ENCODE peak calls at places on chromosomes 5 and 9, in four cellular contexts. I, H, B and Z are unnamed samples.

GRCh38 chr5:148011407-148012124 is 52.2 kb upstream of the SPINK5 start:
- DNase-seq in I (no peak), B (no peak), H (peak; percentile 7), Z (no peak)

GRCh38 chr9:137241490-137242328 is 622 bp downstream of the TUBB4B start:
- DNase-seq in B (peak; percentile 88), I (peak; percentile 63), H (no peak), Z (peak; percentile 83)

GRCh38 chr5:133819977-133820471 is 148.4 kb downstream of the C5orf15 start:
- DNase-seq in B (no peak), H (no peak), I (no peak), Z (no peak)

GRCh38 chr5:108801776-108802175 is 54.1 kb downstream of the FER start:
- DNase-seq in I (no peak), B (no peak), H (peak; percentile 72), Z (no peak)

GRCh38 chr9:111983484-111983908 is 86.9 kb downstream of the UGCG start:
- DNase-seq in I (peak; percentile 70), B (no peak), H (no peak), Z (peak; percentile 40)

GRCh38 chr5:103120607-103121200 is 603 bp downstream of the PPIP5K2 start:
- DNase-seq in B (no peak), I (no peak), H (no peak), Z (no peak)

GRCh38 chr5:97629281-97629680 is 446.2 kb upstream of the RIOK2 start:
- DNase-seq in H (peak; percentile 39), B (no peak), I (no peak), Z (no peak)

GRCh38 chr5:56479701-56480304 is 246.7 kb upstream of the ANKRD55 start:
- DNase-seq in I (no peak), H (no peak), B (no peak), Z (peak; percentile 57)

GRCh38 chr5:66991746-66992145 is 204.9 kb downstream of the CD180 start:
- DNase-seq in H (no peak), I (no peak), B (no peak), Z (no peak)

GRCh38 chr5:82564963-82565362 is 286.8 kb upstream of the RPS23 start:
- DNase-seq in I (no peak), H (no peak), B (no peak), Z (no peak)

GRCh38 chr5:138138949-138139775 is at the start of gene NME5:
- DNase-seq in H (no peak), B (peak; percentile 81), I (no peak), Z (peak; percentile 82)

GRCh38 chr9:109600142-109600541 is 102.0 kb upstream of the PTPN3 start:
- DNase-seq in B (no peak), I (no peak), H (peak; percentile 10), Z (no peak)

GRCh38 chr5:159100928-159101646 is 1.4 kb upstream of the EBF1 start:
- DNase-seq in H (no peak), I (no peak), B (no peak), Z (no peak)

GRCh38 chr5:32230356-32231099 is 56.4 kb upstream of the GOLPH3 start:
- DNase-seq in H (no peak), B (no peak), I (peak; percentile 46), Z (no peak)

GRCh38 chr5:98936948-98937715 is 8.3 kb upstream of the CHD1 start:
- DNase-seq in B (no peak), I (no peak), H (no peak), Z (no peak)

GRCh38 chr9:89801723-89802680 is 197.2 kb downstream of the GADD45G start:
- DNase-seq in H (no peak), B (no peak), I (peak; percentile 2), Z (no peak)

GRCh38 chr5:82365026-82365425 is 86.9 kb upstream of the RPS23 start:
- DNase-seq in B (no peak), H (no peak), I (no peak), Z (no peak)

GRCh38 chr9:127589955-127590370 is 22.1 kb upstream of the STXBP1 start:
- DNase-seq in B (no peak), I (no peak), H (no peak), Z (peak; percentile 64)

GRCh38 chr9:10961883-10962282 is 349.1 kb upstream of the PTPRD start:
- DNase-seq in I (no peak), H (no peak), B (no peak), Z (no peak)

GRCh38 chr5:58849995-58850667 is 267.3 kb downstream of the RAB3C start:
- DNase-seq in B (peak; percentile 58), H (no peak), I (no peak), Z (peak; percentile 20)

GRCh38 chr5:162248107-162248713 is 180.6 kb downstream of the GABRG2 start:
- DNase-seq in H (no peak), B (no peak), I (no peak), Z (peak; percentile 7)

GRCh38 chr5:135220394-135221186 is 178.4 kb downstream of the MACROH2A1 start:
- DNase-seq in H (no peak), B (peak; percentile 16), I (no peak), Z (no peak)

GRCh38 chr5:10760033-10760975 is 730 bp downstream of the DAP start:
- DNase-seq in I (no peak), H (no peak), B (no peak), Z (peak; percentile 34)

GRCh38 chr5:65874241-65874640 is 52.1 kb upstream of the ERBIN start:
- DNase-seq in I (no peak), H (no peak), B (no peak), Z (no peak)

GRCh38 chr9:76365028-76365427 is 29.2 kb downstream of the RFK start:
- DNase-seq in B (no peak), I (no peak), H (no peak), Z (no peak)

GRCh38 chr5:170471551-170472212 is 32.1 kb upstream of the KCNIP1 start:
- DNase-seq in I (no peak), B (no peak), H (no peak), Z (no peak)

GRCh38 chr5:50969207-50970145 is 303.0 kb downstream of the PARP8 start:
- DNase-seq in I (no peak), B (peak; percentile 63), H (no peak), Z (no peak)

GRCh38 chr5:160188151-160188967 is 40.9 kb upstream of the FABP6 start:
- DNase-seq in H (no peak), B (peak; percentile 68), I (no peak), Z (peak; percentile 63)

DNA sequence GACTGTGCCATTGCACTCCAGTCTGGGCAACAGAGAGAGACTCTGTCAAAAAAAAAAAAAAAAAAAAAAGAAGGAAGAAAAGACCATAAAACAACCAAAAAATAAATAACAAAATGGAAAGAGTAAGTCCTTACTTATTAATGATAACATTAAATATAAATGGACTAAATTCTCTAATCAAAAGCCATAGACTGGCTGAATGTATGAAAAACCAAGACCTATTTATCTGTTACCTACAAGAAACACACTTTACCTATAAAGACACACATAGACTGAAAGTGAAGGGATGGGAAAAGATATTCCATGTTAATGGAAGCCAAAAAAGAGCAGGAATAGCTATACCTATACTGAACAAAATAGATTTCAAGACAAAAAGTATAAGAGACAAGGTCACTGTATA is 16.6 kb downstream of the TMEM267 start:
- DNase-seq in B (no peak), H (no peak), I (no peak), Z (no peak)
- TF ChIP-seq CTCF in B (no peak), H (no peak), I (no peak), Z (no peak)

DNA sequence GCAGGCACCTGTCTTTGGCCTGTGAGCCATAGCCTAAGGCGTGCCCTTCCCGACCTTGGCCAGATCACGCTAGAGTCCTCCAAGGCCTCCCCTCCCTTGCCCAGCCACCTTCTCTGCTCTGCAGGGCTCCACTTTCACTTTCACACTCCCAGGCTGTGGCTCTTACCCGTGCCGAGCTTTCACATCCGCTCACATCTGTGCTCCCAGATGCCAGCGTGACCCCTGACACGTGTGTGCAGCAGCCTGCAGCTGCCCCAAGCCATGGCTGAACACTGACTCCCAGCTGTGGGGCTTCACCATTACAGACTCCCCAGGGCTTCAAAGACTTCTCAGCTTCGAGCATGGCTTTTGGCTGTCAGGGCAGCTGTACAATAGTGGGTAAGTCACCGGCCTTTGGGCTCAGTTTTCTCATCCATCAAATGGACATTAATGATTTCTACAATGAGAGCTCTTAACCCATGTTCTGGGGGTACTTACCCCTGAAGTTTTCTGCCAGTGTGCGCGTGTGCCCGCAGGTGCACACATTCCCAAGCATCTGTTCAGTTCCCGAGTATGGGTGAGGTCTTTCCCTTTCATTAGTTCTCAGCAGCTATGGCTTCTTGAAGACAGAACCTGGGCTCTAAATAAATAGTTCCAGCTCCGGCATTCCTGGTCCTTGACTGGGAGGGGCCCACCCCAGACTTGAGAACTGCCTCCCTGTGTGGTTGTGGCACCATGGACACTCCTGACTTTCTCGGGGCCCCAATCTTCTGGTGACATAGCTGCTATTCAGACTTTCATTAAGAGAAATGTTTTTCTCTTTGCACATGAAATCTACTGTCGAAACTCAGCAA is 118.6 kb downstream of the RGS3 start:
- DNase-seq in H (no peak), B (peak; percentile 73), I (peak; percentile 94), Z (peak; percentile 88)
- TF ChIP-seq CTCF in H (peak; percentile 39), B (no peak), I (peak; percentile 70), Z (peak; percentile 63)

GRCh38 chr5:92674322-92674721 is 906.7 kb downstream of the NR2F1-AS1 start:
- DNase-seq in H (no peak), B (no peak), I (no peak), Z (no peak)

GRCh38 chr5:92676120-92676838 is 904.7 kb downstream of the NR2F1-AS1 start:
- DNase-seq in H (no peak), B (no peak), I (no peak), Z (no peak)

GRCh38 chr5:92676839-92677197 is 904.2 kb downstream of the NR2F1-AS1 start:
- DNase-seq in H (no peak), I (no peak), B (no peak), Z (no peak)

DNA sequence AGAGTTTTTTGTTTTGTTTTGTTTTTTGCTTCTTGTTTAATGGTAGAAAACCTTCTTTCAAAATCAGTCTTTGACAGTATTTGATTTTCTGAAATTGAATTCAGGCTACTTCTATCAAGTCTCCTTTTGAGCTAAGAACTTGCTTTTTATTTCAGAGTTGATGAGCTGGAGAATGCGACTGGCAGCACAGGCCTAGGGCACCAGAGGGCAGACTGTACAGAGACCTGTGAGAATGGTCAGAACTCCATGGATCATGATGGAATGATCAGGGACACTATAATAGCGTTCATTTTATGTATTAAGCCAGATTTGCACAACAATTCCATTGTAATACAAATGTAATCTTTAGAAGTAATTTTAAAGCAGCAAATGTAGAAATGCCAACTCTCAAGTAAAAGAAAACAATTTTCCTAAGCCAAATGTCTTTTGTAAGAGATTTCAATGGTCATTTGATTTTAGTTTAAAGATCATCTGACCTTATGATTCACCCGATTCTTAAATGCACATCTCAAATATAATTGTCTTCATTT is 902.4 kb downstream of the NR2F1-AS1 start:
- DNase-seq in H (no peak), I (no peak), B (no peak), Z (no peak)
- TF ChIP-seq CTCF in H (no peak), I (no peak), B (no peak), Z (no peak)

DNA sequence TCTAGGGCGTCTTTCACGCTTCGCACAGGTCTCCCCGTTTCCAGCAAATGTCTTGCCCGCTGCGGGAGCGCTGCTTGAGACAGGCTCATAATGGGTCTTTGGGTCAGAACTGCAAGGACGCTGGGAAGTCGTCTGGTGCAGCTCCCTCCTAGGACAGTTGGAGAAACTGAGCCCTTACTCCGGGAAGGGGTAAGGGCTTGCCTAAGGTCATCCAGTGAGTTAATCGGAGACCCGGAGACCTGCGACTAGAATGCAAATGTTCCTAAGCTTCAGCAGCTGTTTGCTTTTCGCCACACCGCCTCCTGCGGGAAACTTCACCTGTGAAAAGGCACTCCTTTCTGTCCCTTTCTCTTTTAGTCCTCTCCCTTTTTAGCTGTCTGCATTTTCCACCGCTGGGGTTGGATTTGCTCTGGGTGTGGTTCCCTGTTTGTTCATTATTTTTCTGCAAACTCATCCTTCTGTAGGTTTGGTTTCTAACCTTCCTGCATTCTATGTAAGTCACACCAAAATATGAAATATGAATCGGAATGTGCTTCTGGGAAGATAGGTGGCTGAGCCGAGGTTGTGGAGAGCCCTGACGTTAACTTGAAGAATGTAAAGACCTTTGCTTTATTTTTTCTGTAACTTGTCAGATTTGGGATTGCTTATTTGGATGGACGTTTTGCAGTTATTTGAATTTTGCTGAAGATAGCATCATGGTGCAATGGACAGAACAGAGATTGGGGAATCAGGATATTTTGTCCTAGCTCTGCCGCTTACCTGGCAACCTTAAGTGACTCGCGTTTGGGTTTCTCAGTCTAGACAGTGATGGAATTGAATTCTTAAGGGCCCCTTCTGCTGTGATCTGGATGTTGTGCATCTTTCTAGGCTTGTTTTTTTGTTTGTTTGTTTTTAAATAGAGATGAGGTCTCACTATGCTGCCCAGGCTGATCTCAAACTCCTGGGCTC is 909 bp downstream of the SLC36A1 start:
- DNase-seq in H (no peak), I (no peak), B (peak; percentile 63), Z (no peak)
- TF ChIP-seq CTCF in H (peak; percentile 39), I (no peak), B (no peak), Z (no peak)